ENCODE peak calls at places on chromosome 7, in five cellular contexts. V is astrocyte of the cerebellum, Q is GM12864, R is fibroblast of pulmonary artery, E is BJ. G is an unnamed sample.

GRCh38 chr7:140540142-140540777 is 61.0 kb upstream of the MKRN1 start:
- DNase-seq in V (no peak), Q (no peak), R (no peak), E (no peak), G (no peak)

GRCh38 chr7:13032524-13032923 is 345.1 kb downstream of the ARL4A start:
- DNase-seq in V (no peak), Q (no peak), R (no peak), E (no peak), G (no peak)

GRCh38 chr7:76191783-76192240 is 9.9 kb upstream of the SRRM3 start:
- DNase-seq in V (no peak), Q (no peak), R (peak), E (no peak), G (no peak)

GRCh38 chr7:99829520-99830160 is 1.8 kb downstream of the CYP3A43 start:
- DNase-seq in V (no peak), Q (no peak), R (no peak), E (no peak), G (no peak)

GRCh38 chr7:82044497-82045080 is 274.7 kb upstream of the HGF start:
- DNase-seq in V (peak), Q (peak), R (peak), E (no peak), G (peak)

GRCh38 chr7:44157116-44158059 is 16.3 kb upstream of the MYL7 start:
- DNase-seq in V (no peak), Q (no peak), R (no peak), E (no peak), G (no peak)

GRCh38 chr7:13945670-13946069 is 43.8 kb downstream of the ETV1 start:
- DNase-seq in V (peak), Q (no peak), R (peak), E (no peak), G (no peak)

GRCh38 chr7:146982482-146982881 is 865.9 kb downstream of the CNTNAP2 start:
- DNase-seq in V (no peak), Q (no peak), R (no peak), E (no peak), G (no peak)

GRCh38 chr7:99733448-99733847 is 1.5 kb downstream of the CYP3A7 start:
- DNase-seq in V (no peak), Q (no peak), R (no peak), E (no peak), G (no peak)

GRCh38 chr7:32490127-32490796 is at the start of gene LSM5:
- DNase-seq in V (peak), Q (peak), R (peak), E (peak), G (peak)

GRCh38 chr7:108014747-108015682 is 12.1 kb upstream of the LAMB1 start:
- DNase-seq in V (peak), Q (no peak), R (peak), E (no peak), G (no peak)

GRCh38 chr7:98869001-98869373 is 827 bp downstream of the TMEM130 start:
- DNase-seq in V (no peak), Q (no peak), R (no peak), E (no peak), G (no peak)

GRCh38 chr7:34158754-34159153 is 253.4 kb downstream of the BMPER start:
- DNase-seq in V (no peak), Q (no peak), R (peak), E (no peak), G (no peak)

GRCh38 chr7:148983220-148984146 is 44.8 kb downstream of the PDIA4 start:
- DNase-seq in V (peak), Q (no peak), R (peak), E (no peak), G (peak)

GRCh38 chr7:17769918-17770317 is 170.4 kb downstream of the SNX13 start:
- DNase-seq in V (peak), Q (peak), R (peak), E (no peak), G (peak)

GRCh38 chr7:93889261-93889660 is 1.3 kb downstream of the TFPI2 start:
- DNase-seq in V (no peak), Q (no peak), R (peak), E (no peak), G (no peak)

GRCh38 chr7:44210107-44210506 is 9.3 kb downstream of the YKT6 start:
- DNase-seq in V (no peak), Q (no peak), R (no peak), E (no peak), G (no peak)

GRCh38 chr7:32618470-32618869 is 123.2 kb downstream of the AVL9 start:
- DNase-seq in V (no peak), Q (no peak), R (no peak), E (no peak), G (no peak)

GRCh38 chr7:35647171-35647574 is 47.8 kb downstream of the HERPUD2 start:
- DNase-seq in V (no peak), Q (no peak), R (peak), E (no peak), G (no peak)

GRCh38 chr7:70063796-70064423 is 465.6 kb downstream of the AUTS2 start:
- DNase-seq in V (no peak), Q (no peak), R (no peak), E (no peak), G (no peak)

GRCh38 chr7:103934508-103934907 is 55.0 kb downstream of the RELN start:
- DNase-seq in V (no peak), Q (no peak), R (no peak), E (no peak), G (no peak)

GRCh38 chr7:37930226-37930948 is 9.9 kb downstream of the EPDR1 start:
- DNase-seq in V (peak), Q (no peak), R (no peak), E (peak), G (no peak)

GRCh38 chr7:66899552-66900280 is 21.3 kb upstream of the TMEM248 start:
- DNase-seq in V (no peak), Q (no peak), R (no peak), E (no peak), G (no peak)

GRCh38 chr7:117019287-117019686 is 66.0 kb downstream of the ST7 start:
- DNase-seq in V (no peak), Q (no peak), R (no peak), E (no peak), G (no peak)

GRCh38 chr7:44325811-44326241 is 432 bp upstream of the CAMK2B start:
- DNase-seq in V (no peak), Q (no peak), R (no peak), E (no peak), G (peak)

GRCh38 chr7:103598326-103598905 is 152.4 kb upstream of the SLC26A5 start:
- DNase-seq in V (peak), Q (no peak), R (no peak), E (no peak), G (no peak)

GRCh38 chr7:150585199-150585598 is 18.0 kb downstream of the GIMAP4 start:
- DNase-seq in V (no peak), Q (no peak), R (no peak), E (no peak), G (no peak)

GRCh38 chr7:28018020-28018419 is 162.6 kb downstream of the JAZF1 start:
- DNase-seq in V (no peak), Q (no peak), R (no peak), E (no peak), G (no peak)

GRCh38 chr7:28116034-28116433 is 64.6 kb downstream of the JAZF1 start:
- DNase-seq in V (no peak), Q (no peak), R (no peak), E (no peak), G (no peak)

GRCh38 chr7:154795437-154795836 is 207.5 kb downstream of the PAXIP1 start:
- DNase-seq in V (no peak), Q (no peak), R (no peak), E (no peak), G (no peak)

GRCh38 chr7:2641406-2642393 is 9.9 kb downstream of the TTYH3 start:
- DNase-seq in V (peak), Q (no peak), R (peak), E (peak), G (peak)
- TF ChIP-seq CTCF in V (peak), Q (no peak), R (no peak), E (peak), G (no peak)

DNA sequence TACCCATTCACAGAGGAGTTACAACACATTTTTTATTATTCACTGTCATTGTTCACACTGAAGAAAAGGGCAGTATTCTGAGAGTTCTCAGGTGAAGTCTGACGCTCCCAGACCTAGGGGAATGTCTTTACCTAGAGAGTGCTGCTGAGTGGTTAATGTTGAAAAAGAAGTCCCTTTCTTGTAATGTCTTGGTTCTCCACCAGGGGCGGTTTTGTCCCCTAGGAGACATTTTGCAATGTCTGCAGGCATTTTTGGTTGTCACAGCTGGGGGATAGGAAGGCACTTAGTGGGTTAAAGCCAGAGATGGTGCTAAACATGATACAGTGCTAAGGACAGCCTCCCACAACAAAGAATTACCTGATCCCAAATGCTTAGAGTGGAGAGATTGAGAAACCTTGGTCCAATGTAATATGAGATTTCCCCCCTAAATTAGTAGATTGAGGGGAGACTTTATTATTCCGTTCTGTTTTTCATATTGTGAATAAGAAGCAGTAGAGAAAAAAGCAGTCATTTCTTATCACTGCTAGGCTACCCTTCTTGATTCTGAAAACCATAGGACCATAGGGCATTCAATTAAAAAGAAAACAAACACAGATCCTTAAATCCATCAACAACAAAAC is 13.1 kb downstream of the UMAD1 start:
- DNase-seq in V (no peak), Q (no peak), R (peak), E (no peak), G (peak)
- TF ChIP-seq CTCF in V (peak), Q (peak), R (peak), E (peak), G (peak)

DNA sequence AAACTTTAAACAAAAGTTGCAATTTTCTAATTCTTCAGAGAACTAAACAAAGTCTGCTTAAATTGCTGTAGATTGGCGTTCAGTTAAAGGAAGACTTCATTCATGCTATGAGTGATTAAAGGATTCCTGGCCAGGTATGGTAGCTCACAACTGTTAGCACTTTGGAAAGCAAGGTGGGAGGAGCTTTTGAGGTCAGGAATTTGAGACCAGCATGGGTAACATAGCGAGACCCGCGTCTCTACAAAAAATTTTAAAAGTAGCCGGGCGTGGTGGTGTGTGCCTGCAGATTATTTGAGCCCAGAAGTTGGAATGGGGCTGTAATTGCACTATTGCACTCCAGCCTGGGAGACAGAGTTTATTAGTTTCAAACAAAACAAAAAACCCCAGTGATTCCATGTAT is 13.5 kb upstream of the SCRN1 start:
- DNase-seq in V (no peak), Q (no peak), R (no peak), E (no peak), G (no peak)
- TF ChIP-seq CTCF in V (no peak), Q (no peak), R (no peak), E (no peak), G (no peak)

DNA sequence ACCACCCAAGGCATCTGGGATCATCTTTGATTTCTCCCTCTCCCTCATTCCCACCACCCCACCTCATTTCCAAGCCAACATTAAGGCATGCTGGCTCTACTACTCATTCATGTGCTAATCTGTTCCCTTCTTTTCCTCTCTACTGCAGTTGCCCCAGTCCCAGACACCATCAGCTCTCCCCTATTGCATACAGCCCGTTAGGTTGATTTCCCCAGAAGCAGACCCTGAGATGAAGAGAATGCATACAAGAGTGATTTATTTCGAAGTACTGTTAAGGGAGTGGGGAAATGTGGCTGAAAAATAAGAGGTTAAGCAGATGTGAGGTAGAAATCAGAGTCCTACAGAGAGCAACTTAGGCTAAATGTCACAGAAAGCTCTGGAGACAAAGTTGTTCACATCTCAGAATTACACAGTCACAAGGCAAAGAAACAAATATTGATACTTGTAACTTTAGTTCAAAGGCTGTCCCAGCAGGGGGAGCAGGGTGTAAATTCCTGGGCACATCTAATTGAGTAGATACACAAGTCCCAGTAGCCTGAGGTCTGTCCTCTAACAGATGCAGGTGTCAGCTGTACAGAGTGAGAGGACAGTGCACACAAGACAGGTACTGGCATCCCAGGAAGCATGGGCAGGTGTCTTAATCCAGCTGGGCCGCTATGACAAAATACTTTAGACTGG is 20.9 kb downstream of the AKR1D1 start:
- DNase-seq in V (no peak), Q (peak), R (peak), E (no peak), G (peak)
- TF ChIP-seq CTCF in V (peak), Q (peak), R (peak), E (peak), G (no peak)

DNA sequence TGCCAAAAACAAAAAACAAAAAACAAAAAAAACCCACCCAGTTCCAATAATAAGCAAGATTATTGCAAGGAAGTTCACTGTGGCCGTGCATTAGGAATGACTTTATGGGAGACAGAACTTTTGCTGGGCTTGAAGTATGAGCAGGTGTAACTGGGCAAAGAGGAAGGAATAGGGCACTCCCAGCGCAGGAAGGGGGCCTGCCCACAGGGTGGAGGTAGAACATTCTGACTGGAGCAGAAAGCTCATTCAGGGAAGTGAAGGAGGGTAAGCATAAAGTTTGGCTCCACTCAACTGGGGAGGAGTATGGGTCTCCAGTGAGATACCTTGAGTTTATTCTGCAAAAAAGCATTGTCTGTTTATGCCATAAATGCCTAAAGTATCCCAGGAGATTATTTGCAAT is 42.1 kb upstream of the WIPF3 start:
- DNase-seq in V (no peak), Q (no peak), R (no peak), E (no peak), G (no peak)
- TF ChIP-seq CTCF in V (no peak), Q (no peak), R (no peak), E (no peak), G (no peak)

DNA sequence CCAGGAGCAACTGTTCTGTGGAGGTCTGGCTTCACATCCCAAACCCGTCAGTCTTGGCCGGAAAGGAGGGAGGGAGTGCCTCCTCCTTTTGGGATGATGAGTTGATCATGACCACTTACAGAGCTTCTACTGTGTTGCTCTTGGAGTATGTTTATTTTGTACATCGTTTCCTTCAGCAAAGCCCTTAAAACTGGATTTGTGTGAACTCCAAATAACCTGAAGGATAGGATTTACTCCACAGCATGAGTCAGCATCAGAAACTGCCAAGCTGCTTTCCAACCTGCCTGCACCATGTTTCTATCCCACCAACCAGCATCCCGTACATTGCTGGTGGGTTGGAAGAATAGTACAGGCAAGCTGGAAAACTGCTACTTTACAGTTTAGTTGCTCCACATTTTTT is 3.5 kb downstream of the CCDC201 start:
- DNase-seq in V (no peak), Q (no peak), R (peak), E (peak), G (no peak)
- TF ChIP-seq CTCF in V (no peak), Q (no peak), R (no peak), E (no peak), G (no peak)

GRCh38 chr7:111730476-111731300 is 168.4 kb upstream of the IMMP2L start:
- DNase-seq in V (no peak), Q (no peak), R (peak), E (no peak), G (peak)
- TF ChIP-seq CTCF in V (peak), Q (peak), R (peak), E (peak), G (peak)

GRCh38 chr7:6647541-6647940 is 10.4 kb downstream of the ZNF316 start:
- DNase-seq in V (no peak), Q (no peak), R (no peak), E (no peak), G (no peak)

GRCh38 chr7:6647080-6647479 is 10.0 kb downstream of the ZNF316 start:
- DNase-seq in V (no peak), Q (no peak), R (no peak), E (no peak), G (no peak)

GRCh38 chr7:6648815-6649104 is 11.6 kb downstream of the ZNF316 start:
- DNase-seq in V (no peak), Q (no peak), R (no peak), E (no peak), G (no peak)

GRCh38 chr7:6649241-6649961 is 12.3 kb downstream of the ZNF316 start:
- DNase-seq in V (no peak), Q (no peak), R (no peak), E (no peak), G (no peak)

GRCh38 chr7:6648066-6648814 is 11.1 kb downstream of the ZNF316 start:
- DNase-seq in V (no peak), Q (no peak), R (no peak), E (no peak), G (no peak)
- TF ChIP-seq CTCF in V (no peak), Q (no peak), R (no peak), E (no peak), G (no peak)

G was measured in GM20000.